ENCODE peak calls at places on chromosome 10, in four cellular contexts. One of them, this sample, is unnamed.

GRCh38 chr10:21336476-21337170 is 188.9 kb downstream of the SKIDA1 start:
- DNase-seq in activated CD8-positive, alpha-beta memory T cell treated with anti-CD3 and anti-CD28 coated beads, Interleukin-2, amount 50 U/mL, for 4 hours: no peak
- DNase-seq in SW480: peak
- DNase-seq in stimulated activated CD4-positive, alpha-beta T cell treated with anti-CD3 and anti-CD28 coated beads, Interleukin-15, amount 100 ng/mL, for 24 hours: peak
- DNase-seq in this sample: peak

GRCh38 chr10:132878730-132879407 is 63.5 kb downstream of the CFAP46 start:
- DNase-seq in activated CD8-positive, alpha-beta memory T cell treated with anti-CD3 and anti-CD28 coated beads, Interleukin-2, amount 50 U/mL, for 4 hours: no peak
- DNase-seq in SW480: peak
- DNase-seq in stimulated activated CD4-positive, alpha-beta T cell treated with anti-CD3 and anti-CD28 coated beads, Interleukin-15, amount 100 ng/mL, for 24 hours: no peak
- DNase-seq in this sample: no peak

GRCh38 chr10:100826983-100827818 is 81.8 kb downstream of the PAX2 start:
- DNase-seq in stimulated activated CD4-positive, alpha-beta T cell treated with anti-CD3 and anti-CD28 coated beads, Interleukin-15, amount 100 ng/mL, for 24 hours: peak
- DNase-seq in SW480: peak
- DNase-seq in activated CD8-positive, alpha-beta memory T cell treated with anti-CD3 and anti-CD28 coated beads, Interleukin-2, amount 50 U/mL, for 4 hours: peak
- DNase-seq in this sample: peak

GRCh38 chr10:75283150-75284096 is 47.7 kb upstream of the COMTD1 start:
- DNase-seq in activated CD8-positive, alpha-beta memory T cell treated with anti-CD3 and anti-CD28 coated beads, Interleukin-2, amount 50 U/mL, for 4 hours: no peak
- DNase-seq in stimulated activated CD4-positive, alpha-beta T cell treated with anti-CD3 and anti-CD28 coated beads, Interleukin-15, amount 100 ng/mL, for 24 hours: no peak
- DNase-seq in SW480: no peak
- DNase-seq in this sample: peak

GRCh38 chr10:78407009-78407711 is 373.5 kb downstream of the RPS24 start:
- DNase-seq in stimulated activated CD4-positive, alpha-beta T cell treated with anti-CD3 and anti-CD28 coated beads, Interleukin-15, amount 100 ng/mL, for 24 hours: peak
- DNase-seq in SW480: peak
- DNase-seq in activated CD8-positive, alpha-beta memory T cell treated with anti-CD3 and anti-CD28 coated beads, Interleukin-2, amount 50 U/mL, for 4 hours: peak
- DNase-seq in this sample: peak

GRCh38 chr10:111990734-111991133 is 192.8 kb downstream of the GPAM start:
- DNase-seq in stimulated activated CD4-positive, alpha-beta T cell treated with anti-CD3 and anti-CD28 coated beads, Interleukin-15, amount 100 ng/mL, for 24 hours: no peak
- DNase-seq in activated CD8-positive, alpha-beta memory T cell treated with anti-CD3 and anti-CD28 coated beads, Interleukin-2, amount 50 U/mL, for 4 hours: no peak
- DNase-seq in SW480: no peak
- DNase-seq in this sample: no peak

GRCh38 chr10:71881956-71882355 is 30.9 kb upstream of the PSAP start:
- DNase-seq in stimulated activated CD4-positive, alpha-beta T cell treated with anti-CD3 and anti-CD28 coated beads, Interleukin-15, amount 100 ng/mL, for 24 hours: no peak
- DNase-seq in activated CD8-positive, alpha-beta memory T cell treated with anti-CD3 and anti-CD28 coated beads, Interleukin-2, amount 50 U/mL, for 4 hours: no peak
- DNase-seq in SW480: no peak
- DNase-seq in this sample: no peak

GRCh38 chr10:58998924-58999713 is 177.3 kb upstream of the PHYHIPL start:
- DNase-seq in activated CD8-positive, alpha-beta memory T cell treated with anti-CD3 and anti-CD28 coated beads, Interleukin-2, amount 50 U/mL, for 4 hours: no peak
- DNase-seq in SW480: no peak
- DNase-seq in stimulated activated CD4-positive, alpha-beta T cell treated with anti-CD3 and anti-CD28 coated beads, Interleukin-15, amount 100 ng/mL, for 24 hours: no peak
- DNase-seq in this sample: no peak

GRCh38 chr10:71222541-71223364 is 10.4 kb downstream of the UNC5B start:
- DNase-seq in SW480: no peak
- DNase-seq in activated CD8-positive, alpha-beta memory T cell treated with anti-CD3 and anti-CD28 coated beads, Interleukin-2, amount 50 U/mL, for 4 hours: no peak
- DNase-seq in stimulated activated CD4-positive, alpha-beta T cell treated with anti-CD3 and anti-CD28 coated beads, Interleukin-15, amount 100 ng/mL, for 24 hours: no peak
- DNase-seq in this sample: peak

GRCh38 chr10:117004627-117005453 is at the start of gene SHTN1:
- DNase-seq in stimulated activated CD4-positive, alpha-beta T cell treated with anti-CD3 and anti-CD28 coated beads, Interleukin-15, amount 100 ng/mL, for 24 hours: peak
- DNase-seq in activated CD8-positive, alpha-beta memory T cell treated with anti-CD3 and anti-CD28 coated beads, Interleukin-2, amount 50 U/mL, for 4 hours: no peak
- DNase-seq in SW480: peak
- DNase-seq in this sample: peak

GRCh38 chr10:55631071-55631654 is 729.9 kb downstream of the ZWINT start:
- DNase-seq in stimulated activated CD4-positive, alpha-beta T cell treated with anti-CD3 and anti-CD28 coated beads, Interleukin-15, amount 100 ng/mL, for 24 hours: peak
- DNase-seq in activated CD8-positive, alpha-beta memory T cell treated with anti-CD3 and anti-CD28 coated beads, Interleukin-2, amount 50 U/mL, for 4 hours: no peak
- DNase-seq in SW480: no peak
- DNase-seq in this sample: peak

GRCh38 chr10:114458955-114459354 is 54.7 kb upstream of the AFAP1L2 start:
- DNase-seq in stimulated activated CD4-positive, alpha-beta T cell treated with anti-CD3 and anti-CD28 coated beads, Interleukin-15, amount 100 ng/mL, for 24 hours: peak
- DNase-seq in activated CD8-positive, alpha-beta memory T cell treated with anti-CD3 and anti-CD28 coated beads, Interleukin-2, amount 50 U/mL, for 4 hours: no peak
- DNase-seq in SW480: peak
- DNase-seq in this sample: peak

GRCh38 chr10:115129752-115130151 is 36.6 kb downstream of the ATRNL1 start:
- DNase-seq in stimulated activated CD4-positive, alpha-beta T cell treated with anti-CD3 and anti-CD28 coated beads, Interleukin-15, amount 100 ng/mL, for 24 hours: no peak
- DNase-seq in SW480: peak
- DNase-seq in activated CD8-positive, alpha-beta memory T cell treated with anti-CD3 and anti-CD28 coated beads, Interleukin-2, amount 50 U/mL, for 4 hours: no peak
- DNase-seq in this sample: peak

GRCh38 chr10:12022580-12023257 is 19.9 kb downstream of the UPF2 start:
- DNase-seq in activated CD8-positive, alpha-beta memory T cell treated with anti-CD3 and anti-CD28 coated beads, Interleukin-2, amount 50 U/mL, for 4 hours: no peak
- DNase-seq in SW480: no peak
- DNase-seq in stimulated activated CD4-positive, alpha-beta T cell treated with anti-CD3 and anti-CD28 coated beads, Interleukin-15, amount 100 ng/mL, for 24 hours: no peak
- DNase-seq in this sample: no peak

GRCh38 chr10:91249700-91250099 is 29.2 kb downstream of the PCGF5 start:
- DNase-seq in SW480: no peak
- DNase-seq in stimulated activated CD4-positive, alpha-beta T cell treated with anti-CD3 and anti-CD28 coated beads, Interleukin-15, amount 100 ng/mL, for 24 hours: no peak
- DNase-seq in activated CD8-positive, alpha-beta memory T cell treated with anti-CD3 and anti-CD28 coated beads, Interleukin-2, amount 50 U/mL, for 4 hours: no peak
- DNase-seq in this sample: no peak

GRCh38 chr10:79268100-79268670 is 79.1 kb upstream of the PPIF start:
- DNase-seq in stimulated activated CD4-positive, alpha-beta T cell treated with anti-CD3 and anti-CD28 coated beads, Interleukin-15, amount 100 ng/mL, for 24 hours: no peak
- DNase-seq in activated CD8-positive, alpha-beta memory T cell treated with anti-CD3 and anti-CD28 coated beads, Interleukin-2, amount 50 U/mL, for 4 hours: no peak
- DNase-seq in SW480: no peak
- DNase-seq in this sample: no peak

GRCh38 chr10:31650010-31650409 is 278.6 kb downstream of the ARHGAP12 start:
- DNase-seq in stimulated activated CD4-positive, alpha-beta T cell treated with anti-CD3 and anti-CD28 coated beads, Interleukin-15, amount 100 ng/mL, for 24 hours: no peak
- DNase-seq in activated CD8-positive, alpha-beta memory T cell treated with anti-CD3 and anti-CD28 coated beads, Interleukin-2, amount 50 U/mL, for 4 hours: no peak
- DNase-seq in SW480: no peak
- DNase-seq in this sample: peak

GRCh38 chr10:101001225-101002035 is 1.8 kb downstream of the LZTS2 start:
- DNase-seq in stimulated activated CD4-positive, alpha-beta T cell treated with anti-CD3 and anti-CD28 coated beads, Interleukin-15, amount 100 ng/mL, for 24 hours: no peak
- DNase-seq in activated CD8-positive, alpha-beta memory T cell treated with anti-CD3 and anti-CD28 coated beads, Interleukin-2, amount 50 U/mL, for 4 hours: no peak
- DNase-seq in SW480: no peak
- DNase-seq in this sample: peak

GRCh38 chr10:69819713-69820506 is 18.2 kb downstream of the COL13A1 start:
- DNase-seq in stimulated activated CD4-positive, alpha-beta T cell treated with anti-CD3 and anti-CD28 coated beads, Interleukin-15, amount 100 ng/mL, for 24 hours: no peak
- DNase-seq in activated CD8-positive, alpha-beta memory T cell treated with anti-CD3 and anti-CD28 coated beads, Interleukin-2, amount 50 U/mL, for 4 hours: no peak
- DNase-seq in SW480: peak
- DNase-seq in this sample: peak

GRCh38 chr10:73655990-73656298 is at the start of gene SYNPO2L:
- DNase-seq in activated CD8-positive, alpha-beta memory T cell treated with anti-CD3 and anti-CD28 coated beads, Interleukin-2, amount 50 U/mL, for 4 hours: no peak
- DNase-seq in stimulated activated CD4-positive, alpha-beta T cell treated with anti-CD3 and anti-CD28 coated beads, Interleukin-15, amount 100 ng/mL, for 24 hours: no peak
- DNase-seq in SW480: no peak
- DNase-seq in this sample: no peak

GRCh38 chr10:59057350-59057749 is 119.1 kb upstream of the PHYHIPL start:
- DNase-seq in activated CD8-positive, alpha-beta memory T cell treated with anti-CD3 and anti-CD28 coated beads, Interleukin-2, amount 50 U/mL, for 4 hours: no peak
- DNase-seq in stimulated activated CD4-positive, alpha-beta T cell treated with anti-CD3 and anti-CD28 coated beads, Interleukin-15, amount 100 ng/mL, for 24 hours: no peak
- DNase-seq in SW480: no peak
- DNase-seq in this sample: no peak

This sample was measured in left kidney.